ENCODE peak calls at places on chromosomes 5 and 9, in eight cellular contexts. F is AG08395; Y is OCI-M1; U is activated CD4-positive, alpha-beta T cell treated with anti-CD3 and anti-CD28 coated beads, Interleukin-2, amount 50 U/mL, for 1 hour; X is HFF-Myc; S is hypothalamus; K is stimulated activated naive CD8-positive, alpha-beta T cell treated with anti-CD3 and anti-CD28 coated beads, Interleukin-15, Interleukin-2, amounts not matched to agents 100 U/mL and 50 U/mL, for 24 hours; E is K562. I is an unnamed sample.
A peak's percentile ranks its signal among the peaks of the same experiment; 100 is the strongest.

GRCh38 chr5:32147236-32147635 is 26.9 kb downstream of the GOLPH3 start:
- DNase-seq in X (no peak), U (no peak), E (no peak), F (no peak), Y (no peak), S (no peak), K (no peak), I (no peak)

GRCh38 chr9:128187361-128187760 is 4.0 kb downstream of the CIZ1 start:
- DNase-seq in X (no peak), K (no peak), S (no peak), E (no peak), Y (no peak), U (no peak), F (no peak), I (no peak)

GRCh38 chr5:128579111-128579510 is 41.1 kb upstream of the FBN2 start:
- DNase-seq in X (no peak), U (no peak), Y (no peak), F (no peak), E (no peak), S (no peak), K (no peak), I (no peak)

GRCh38 chr5:160155017-160155725 is 35.9 kb upstream of the PWWP2A start:
- DNase-seq in Y (no peak), S (no peak), K (no peak), U (no peak), F (no peak), X (no peak), E (no peak), I (no peak)

GRCh38 chr5:39177629-39177959 is 41.8 kb downstream of the FYB1 start:
- DNase-seq in F (no peak), X (no peak), S (no peak), K (no peak), U (no peak), Y (peak; percentile 87), E (peak; percentile 45), I (no peak)

GRCh38 chr5:150580917-150581316 is 59.5 kb upstream of the SYNPO start:
- DNase-seq in U (no peak), K (no peak), S (no peak), Y (no peak), E (no peak), X (no peak), F (no peak), I (no peak)

GRCh38 chr9:36962721-36963120 is 71.3 kb downstream of the PAX5 start:
- DNase-seq in Y (no peak), S (no peak), X (no peak), K (no peak), F (no peak), U (no peak), E (no peak), I (no peak)

GRCh38 chr5:165149439-165149838 is 1644.0 kb downstream of the MAT2B start:
- DNase-seq in Y (no peak), U (no peak), E (no peak), S (no peak), K (no peak), F (no peak), X (no peak), I (no peak)

GRCh38 chr5:16304846-16305245 is 125.3 kb upstream of the MARCHF11 start:
- DNase-seq in S (no peak), X (no peak), U (no peak), K (no peak), F (peak; percentile 60), E (no peak), Y (no peak), I (no peak)

GRCh38 chr9:106717686-106718085 is 145.3 kb upstream of the ZNF462 start:
- DNase-seq in E (no peak), Y (no peak), U (no peak), S (no peak), X (no peak), F (peak; percentile 39), K (no peak), I (peak; percentile 8)

GRCh38 chr9:68678430-68678829 is 26.6 kb upstream of the PIP5K1B start:
- DNase-seq in U (no peak), S (no peak), Y (peak; percentile 54), K (no peak), E (peak; percentile 44), X (no peak), F (no peak), I (peak; percentile 29)

GRCh38 chr5:1468629-1469527 is 23.6 kb upstream of the SLC6A3 start:
- DNase-seq in Y (no peak), E (no peak), U (no peak), S (no peak), F (no peak), X (no peak), K (no peak), I (no peak)

GRCh38 chr9:81052846-81053245 is 636.5 kb downstream of the TLE1 start:
- DNase-seq in U (no peak), Y (no peak), X (no peak), S (no peak), F (no peak), E (no peak), K (no peak), I (no peak)

GRCh38 chr9:110207071-110207923 is 662 bp downstream of the C9orf152 start:
- DNase-seq in K (no peak), E (no peak), Y (no peak), U (no peak), F (no peak), S (no peak), X (no peak), I (no peak)

GRCh38 chr5:16943846-16944675 is 8.0 kb upstream of the MYO10 start:
- DNase-seq in Y (no peak), K (no peak), X (no peak), S (no peak), E (no peak), U (no peak), F (no peak), I (no peak)

GRCh38 chr9:134058716-134059115 is 9.1 kb downstream of the BRD3 start:
- DNase-seq in U (no peak), K (no peak), Y (no peak), F (no peak), E (no peak), S (no peak), X (no peak), I (no peak)

GRCh38 chr9:36433386-36433785 is 33.3 kb upstream of the RNF38 start:
- DNase-seq in U (no peak), S (no peak), K (no peak), Y (no peak), X (no peak), F (no peak), E (no peak), I (no peak)

GRCh38 chr5:103804714-103805113 is 242.1 kb upstream of the NUDT12 start:
- DNase-seq in F (peak; percentile 7), E (no peak), Y (no peak), U (no peak), S (no peak), X (no peak), K (no peak), I (no peak)

GRCh38 chr9:89759563-89759962 is 154.8 kb downstream of the GADD45G start:
- DNase-seq in Y (no peak), S (no peak), K (no peak), U (no peak), X (no peak), F (no peak), E (no peak), I (no peak)

GRCh38 chr9:121498150-121498486 is 1.5 kb downstream of the GGTA1 start:
- DNase-seq in F (peak; percentile 83), S (no peak), E (peak; percentile 74), X (peak; percentile 68), Y (peak; percentile 87), U (no peak), K (peak; percentile 54), I (peak; percentile 77)

I was measured in HCT116.